ENCODE peak calls at places on chromosomes 7 and 10, in five cellular contexts. One of them, this sample, is unnamed.

GRCh38 chr7:108634535-108634934 is 64.9 kb downstream of the DNAJB9 start:
- DNase-seq in H54: no peak
- DNase-seq in heart right ventricle: no peak
- DNase-seq in GM20000: no peak
- DNase-seq in NCI-H1436: no peak
- DNase-seq in this sample: no peak

GRCh38 chr10:112675560-112676083 is 228.6 kb downstream of the VTI1A start:
- DNase-seq in NCI-H1436: no peak
- DNase-seq in H54: no peak
- DNase-seq in heart right ventricle: no peak
- DNase-seq in GM20000: no peak
- DNase-seq in this sample: no peak

GRCh38 chr7:84633-85020 is 107.7 kb upstream of the FAM20C start:
- DNase-seq in H54: no peak
- DNase-seq in GM20000: no peak
- DNase-seq in heart right ventricle: no peak
- DNase-seq in NCI-H1436: no peak
- DNase-seq in this sample: no peak

GRCh38 chr7:139182363-139182762 is 48.7 kb upstream of the UBN2 start:
- DNase-seq in H54: no peak
- DNase-seq in NCI-H1436: no peak
- DNase-seq in GM20000: no peak
- DNase-seq in heart right ventricle: no peak
- DNase-seq in this sample: no peak

GRCh38 chr7:139602143-139602722 is 78.7 kb downstream of the CLEC2L start:
- DNase-seq in H54: peak; percentile 30
- DNase-seq in heart right ventricle: no peak
- DNase-seq in NCI-H1436: peak; percentile 18
- DNase-seq in GM20000: peak; percentile 45
- DNase-seq in this sample: peak; percentile 66

GRCh38 chr7:47931788-47932425 is 16.4 kb downstream of the PKD1L1 start:
- DNase-seq in GM20000: no peak
- DNase-seq in NCI-H1436: no peak
- DNase-seq in heart right ventricle: no peak
- DNase-seq in H54: peak; percentile 51
- DNase-seq in this sample: no peak

GRCh38 chr10:58019863-58020537 is 247.7 kb downstream of the IPMK start:
- DNase-seq in NCI-H1436: no peak
- DNase-seq in GM20000: no peak
- DNase-seq in H54: no peak
- DNase-seq in heart right ventricle: no peak
- DNase-seq in this sample: no peak

GRCh38 chr7:9981950-9982349 is 991.7 kb upstream of the PHF14 start:
- DNase-seq in heart right ventricle: no peak
- DNase-seq in H54: no peak
- DNase-seq in GM20000: no peak
- DNase-seq in NCI-H1436: no peak
- DNase-seq in this sample: no peak

GRCh38 chr7:132865766-132866531 is 215.9 kb downstream of the CHCHD3 start:
- DNase-seq in heart right ventricle: peak; percentile 29
- DNase-seq in NCI-H1436: no peak
- DNase-seq in H54: no peak
- DNase-seq in GM20000: no peak
- DNase-seq in this sample: no peak

GRCh38 chr10:112532053-112532658 is 85.1 kb downstream of the VTI1A start:
- DNase-seq in GM20000: peak; percentile 48
- DNase-seq in NCI-H1436: no peak
- DNase-seq in heart right ventricle: no peak
- DNase-seq in H54: no peak
- DNase-seq in this sample: no peak

GRCh38 chr7:126578338-126578737 is 674.4 kb downstream of the GRM8 start:
- DNase-seq in GM20000: no peak
- DNase-seq in heart right ventricle: no peak
- DNase-seq in NCI-H1436: peak; percentile 69
- DNase-seq in H54: no peak
- DNase-seq in this sample: no peak

GRCh38 chr10:97463363-97464132 is 17.6 kb downstream of the ZDHHC16 start:
- DNase-seq in GM20000: peak; percentile 54
- DNase-seq in H54: peak; percentile 42
- DNase-seq in heart right ventricle: peak; percentile 44
- DNase-seq in NCI-H1436: peak; percentile 54
- DNase-seq in this sample: peak; percentile 39

GRCh38 chr7:15855726-15856125 is 169.2 kb upstream of the MEOX2 start:
- DNase-seq in GM20000: no peak
- DNase-seq in H54: no peak
- DNase-seq in NCI-H1436: no peak
- DNase-seq in heart right ventricle: no peak
- DNase-seq in this sample: no peak

GRCh38 chr7:47466832-47467231 is 115.1 kb downstream of the TNS3 start:
- DNase-seq in H54: no peak
- DNase-seq in GM20000: no peak
- DNase-seq in heart right ventricle: no peak
- DNase-seq in NCI-H1436: no peak
- DNase-seq in this sample: no peak

GRCh38 chr10:69866688-69867461 is 65.2 kb downstream of the COL13A1 start:
- DNase-seq in NCI-H1436: no peak
- DNase-seq in H54: peak; percentile 71
- DNase-seq in heart right ventricle: peak; percentile 24
- DNase-seq in GM20000: no peak
- DNase-seq in this sample: peak; percentile 52

GRCh38 chr7:2016021-2016631 is 216.6 kb downstream of the MAD1L1 start:
- DNase-seq in NCI-H1436: no peak
- DNase-seq in GM20000: no peak
- DNase-seq in heart right ventricle: no peak
- DNase-seq in H54: no peak
- DNase-seq in this sample: no peak

This sample was measured in COLO829.